ENCODE peak calls at places on chromosome 15, in five cellular contexts. I is GM12864; E is CD8-positive, alpha-beta memory T cell; F is cardiac fibroblast; S is spleen. V is an unnamed sample.

GRCh38 chr15:60324706-60325438 is 72.9 kb downstream of the ANXA2 start:
- DNase-seq in I (no peak), E (no peak), F (peak; percentile 38), S (no peak), V (no peak)

GRCh38 chr15:81914734-81915234 is 131.0 kb downstream of the MEX3B start:
- DNase-seq in I (no peak), E (no peak), F (peak; percentile 11), S (peak; percentile 72), V (no peak)

GRCh38 chr15:74130089-74130848 is at the start of gene ISLR2:
- DNase-seq in I (no peak), E (no peak), F (peak; percentile 29), S (no peak), V (no peak)

GRCh38 chr15:33955945-33956344 is 12.4 kb upstream of the CHRM5 start:
- DNase-seq in I (no peak), E (no peak), F (no peak), S (no peak), V (no peak)

GRCh38 chr15:42911058-42911592 is 9.5 kb downstream of the TTBK2 start:
- DNase-seq in I (no peak), E (no peak), F (peak; percentile 16), S (no peak), V (no peak)

GRCh38 chr15:52295421-52295991 is at the start of gene MYO5C:
- DNase-seq in I (no peak), E (no peak), F (peak; percentile 27), S (peak; percentile 88), V (no peak)

GRCh38 chr15:89599021-89599420 is 23.8 kb downstream of the TICRR start:
- DNase-seq in I (no peak), E (no peak), F (peak; percentile 32), S (no peak), V (no peak)

GRCh38 chr15:90459368-90459767 is 70.4 kb upstream of the CRTC3 start:
- DNase-seq in I (no peak), E (no peak), F (peak; percentile 74), S (no peak), V (no peak)

GRCh38 chr15:38559908-38560307 is 4.7 kb downstream of the RASGRP1 start:
- DNase-seq in I (no peak), E (no peak), F (no peak), S (no peak), V (no peak)

GRCh38 chr15:67796728-67797127 is 28.6 kb upstream of the SKOR1 start:
- DNase-seq in I (no peak), E (no peak), F (peak; percentile 34), S (no peak), V (no peak)

GRCh38 chr15:34608517-34608916 is 25.1 kb upstream of the GOLGA8B start:
- DNase-seq in I (no peak), E (no peak), F (no peak), S (no peak), V (no peak)

GRCh38 chr15:100263031-100263430 is 78.7 kb downstream of the ADAMTS17 start:
- DNase-seq in I (no peak), E (no peak), F (no peak), S (no peak), V (no peak)

GRCh38 chr15:56040081-56041035 is 46.9 kb upstream of the NEDD4 start:
- DNase-seq in I (no peak), E (no peak), F (peak; percentile 91), S (no peak), V (no peak)

GRCh38 chr15:80452166-80452565 is 48.0 kb downstream of the ARNT2 start:
- DNase-seq in I (no peak), E (no peak), F (no peak), S (no peak), V (no peak)

GRCh38 chr15:36778516-36778915 is 199.1 kb downstream of the CDIN1 start:
- DNase-seq in I (no peak), E (no peak), F (peak; percentile 23), S (no peak), V (no peak)

GRCh38 chr15:29566914-29567313 is 255.4 kb downstream of the TJP1 start:
- DNase-seq in I (no peak), E (no peak), F (no peak), S (no peak), V (no peak)

GRCh38 chr15:31200735-31201151 is 99.2 kb upstream of the TRPM1 start:
- DNase-seq in I (no peak), E (peak; percentile 38), F (peak; percentile 88), S (peak; percentile 83), V (peak; percentile 43)

GRCh38 chr15:101286471-101287114 is 8.5 kb downstream of the SNRPA1 start:
- DNase-seq in I (no peak), E (no peak), F (no peak), S (no peak), V (no peak)

GRCh38 chr15:52306270-52306669 is 10.7 kb upstream of the MYO5C start:
- DNase-seq in I (no peak), E (no peak), F (peak; percentile 36), S (no peak), V (no peak)

GRCh38 chr15:78362716-78363426 is 22.7 kb downstream of the CRABP1 start:
- DNase-seq in I (no peak), E (no peak), F (no peak), S (no peak), V (no peak)

GRCh38 chr15:29990035-29990434 is 92.7 kb upstream of the GOLGA8J start:
- DNase-seq in I (no peak), E (no peak), F (no peak), S (no peak), V (no peak)

GRCh38 chr15:55916666-55917409 is 76.6 kb downstream of the NEDD4 start:
- DNase-seq in I (no peak), E (no peak), F (peak; percentile 52), S (no peak), V (no peak)

GRCh38 chr15:76393614-76394013 is 57.0 kb downstream of the ISL2 start:
- DNase-seq in I (no peak), E (no peak), F (peak; percentile 25), S (no peak), V (no peak)

GRCh38 chr15:66943456-66944095 is 121.8 kb upstream of the SMAD3 start:
- DNase-seq in I (no peak), E (no peak), F (no peak), S (no peak), V (no peak)

GRCh38 chr15:68782589-68783161 is 38.0 kb downstream of the ANP32A start:
- DNase-seq in I (no peak), E (no peak), F (no peak), S (no peak), V (no peak)

GRCh38 chr15:58264068-58264971 is 126.1 kb downstream of the AQP9 start:
- DNase-seq in I (no peak), E (no peak), F (no peak), S (no peak), V (no peak)

GRCh38 chr15:60798821-60799220 is 319.9 kb upstream of the ICE2 start:
- DNase-seq in I (peak; percentile 24), E (no peak), F (peak; percentile 73), S (no peak), V (no peak)

GRCh38 chr15:62087671-62088360 is 21.0 kb downstream of the C2CD4A start:
- DNase-seq in I (no peak), E (no peak), F (peak; percentile 81), S (no peak), V (no peak)

GRCh38 chr15:39583586-39584265 is 2.8 kb downstream of the THBS1 start:
- DNase-seq in I (no peak), E (no peak), F (peak; percentile 84), S (no peak), V (peak; percentile 9)

GRCh38 chr15:70748281-70748747 is 15.0 kb downstream of the UACA start:
- DNase-seq in I (no peak), E (no peak), F (no peak), S (no peak), V (no peak)

GRCh38 chr15:89361451-89362202 is 27.0 kb upstream of the POLG start:
- DNase-seq in I (no peak), E (peak; percentile 49), F (peak; percentile 70), S (peak; percentile 82), V (no peak)

GRCh38 chr15:90184119-90184785 is 16.9 kb upstream of the SEMA4B start:
- DNase-seq in I (peak; percentile 81), E (no peak), F (peak; percentile 96), S (peak; percentile 86), V (no peak)

GRCh38 chr15:63815796-63816533 is 17.8 kb downstream of the HERC1 start:
- DNase-seq in I (no peak), E (no peak), F (peak; percentile 50), S (no peak), V (no peak)

DNA sequence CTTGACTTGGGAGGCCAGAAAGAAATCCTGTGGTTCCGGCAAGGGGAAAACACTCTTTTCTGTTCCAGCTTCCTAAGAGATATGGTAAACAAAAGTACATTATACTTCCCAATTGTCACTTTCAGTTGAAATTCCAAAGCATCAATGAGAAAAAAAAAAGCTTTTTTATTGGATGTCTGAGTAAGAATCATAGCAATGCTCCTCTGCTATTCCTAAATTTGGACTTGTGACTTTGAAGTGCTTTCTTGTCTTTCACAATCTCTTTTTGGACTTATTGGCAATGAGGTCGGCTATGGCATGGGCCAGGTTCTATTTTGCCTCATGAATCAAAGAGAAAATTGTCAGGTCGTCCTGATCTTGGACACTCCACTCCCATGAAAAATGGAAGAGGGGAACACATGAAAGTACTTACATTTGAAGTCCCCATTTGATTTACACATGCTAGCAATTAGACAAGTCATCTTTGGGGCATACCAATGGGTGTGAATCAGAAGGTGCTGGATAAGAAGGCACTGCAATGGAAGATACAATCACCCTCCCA is 170.5 kb downstream of the GREM1 start:
- DNase-seq in I (no peak), E (no peak), F (no peak), S (no peak), V (no peak)
- H3K4me3 ChIP-seq in I (no peak overlapping the region), E (no peak overlapping the region), F (no peak overlapping the region), S (no peak overlapping the region), V (no peak overlapping the region)

DNA sequence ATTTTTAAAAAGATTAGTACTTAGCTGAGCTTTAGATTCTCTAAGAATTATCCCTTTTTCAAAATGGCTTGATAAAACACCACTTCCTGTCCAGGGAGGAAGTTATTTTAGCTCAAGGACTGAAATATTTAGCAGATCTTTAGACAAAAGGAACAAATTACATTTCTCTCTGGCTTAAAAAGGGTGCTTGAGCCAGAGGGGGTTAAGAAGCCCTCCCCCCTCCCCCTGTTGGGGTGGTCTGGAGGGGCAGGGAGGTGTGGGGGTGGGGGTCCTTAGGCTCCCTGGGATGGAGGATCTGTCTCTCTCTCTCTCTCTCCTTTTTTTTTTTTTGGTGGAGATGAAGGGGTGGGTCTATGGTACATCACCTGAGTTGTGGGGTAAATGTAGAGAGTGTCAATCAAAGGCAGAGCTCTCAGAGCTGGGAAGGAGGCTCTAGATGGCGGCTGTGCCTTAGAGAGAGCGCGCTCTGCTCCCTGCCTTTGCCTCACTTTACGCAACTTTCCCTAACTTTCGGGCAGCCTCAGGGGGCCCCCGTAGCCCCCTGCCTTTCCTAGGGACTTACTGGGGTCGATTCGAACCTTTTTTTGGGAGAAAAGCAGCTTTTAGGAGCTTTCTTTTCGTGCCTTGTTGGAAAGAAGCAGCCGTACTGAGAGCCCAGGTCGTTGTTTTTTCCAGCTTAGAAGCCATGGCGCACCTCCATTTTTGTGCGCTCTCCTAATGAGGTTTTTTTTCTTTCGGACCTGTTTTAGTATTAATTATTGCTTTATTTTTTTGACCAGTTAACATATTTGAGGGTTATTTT is at the start of gene CHD2:
- DNase-seq in I (peak; percentile 86), E (peak; percentile 61), F (peak; percentile 85), S (peak; percentile 87), V (peak; percentile 60)
- H3K4me3 ChIP-seq in I (peak within 1 kb of the TSS; percentile 79), E (peak within 1 kb of the TSS; percentile 80), F (peak within 1 kb of the TSS; percentile 54), S (peak within 1 kb of the TSS; percentile 63), V (peak within 1 kb of the TSS; percentile 78)

GRCh38 chr15:41873711-41874110 is 20.1 kb downstream of the SPTBN5 start:
- DNase-seq in I (no peak), E (no peak), F (no peak), S (no peak), V (no peak)
- H3K4me3 ChIP-seq in I (no peak overlapping the region), E (no peak overlapping the region), F (no peak overlapping the region), S (no peak overlapping the region), V (no peak overlapping the region)

GRCh38 chr15:50009634-50010033 is 109.4 kb downstream of the ATP8B4 start:
- DNase-seq in I (no peak), E (no peak), F (no peak), S (no peak), V (no peak)

GRCh38 chr15:50003786-50004334 is 115.2 kb downstream of the ATP8B4 start:
- DNase-seq in I (peak; percentile 63), E (peak; percentile 57), F (peak; percentile 95), S (peak; percentile 91), V (peak; percentile 14)
- H3K4me3 ChIP-seq in I (no peak overlapping the region), E (no peak overlapping the region), F (no peak overlapping the region), S (no peak overlapping the region), V (no peak overlapping the region)